ENCODE peak calls at places on chromosomes 6 and 20, in eight cellular contexts. One of them, this sample, is unnamed.

GRCh38 chr20:45407783-45408645 is at the start of gene DBNDD2:
- DNase-seq in GM04503: no peak
- DNase-seq in GM12865: no peak
- DNase-seq in RPMI7951: no peak
- DNase-seq in mammary epithelial cell: no peak
- DNase-seq in NCI-H460: no peak
- DNase-seq in HL-60: no peak
- DNase-seq in astrocyte of the hippocampus: no peak
- DNase-seq in this sample: no peak

GRCh38 chr6:15475872-15476271 is 187.0 kb downstream of the DTNBP1 start:
- DNase-seq in GM12865: no peak
- DNase-seq in mammary epithelial cell: no peak
- DNase-seq in NCI-H460: no peak
- DNase-seq in GM04503: no peak
- DNase-seq in RPMI7951: no peak
- DNase-seq in HL-60: no peak
- DNase-seq in astrocyte of the hippocampus: no peak
- DNase-seq in this sample: no peak

GRCh38 chr6:69580696-69581095 is 216.1 kb downstream of the LMBRD1 start:
- DNase-seq in mammary epithelial cell: no peak
- DNase-seq in NCI-H460: no peak
- DNase-seq in GM04503: no peak
- DNase-seq in HL-60: no peak
- DNase-seq in astrocyte of the hippocampus: no peak
- DNase-seq in RPMI7951: no peak
- DNase-seq in GM12865: no peak
- DNase-seq in this sample: no peak

GRCh38 chr20:46304361-46304760 is 3.9 kb downstream of the CDH22 start:
- DNase-seq in GM04503: no peak
- DNase-seq in HL-60: no peak
- DNase-seq in mammary epithelial cell: no peak
- DNase-seq in astrocyte of the hippocampus: peak; percentile 37
- DNase-seq in GM12865: no peak
- DNase-seq in RPMI7951: no peak
- DNase-seq in NCI-H460: no peak
- DNase-seq in this sample: peak; percentile 43

GRCh38 chr20:8932192-8933150 is 136.4 kb upstream of the PLCB4 start:
- DNase-seq in astrocyte of the hippocampus: peak; percentile 49
- DNase-seq in GM12865: no peak
- DNase-seq in HL-60: no peak
- DNase-seq in RPMI7951: peak; percentile 65
- DNase-seq in GM04503: peak; percentile 93
- DNase-seq in NCI-H460: no peak
- DNase-seq in mammary epithelial cell: peak; percentile 2
- DNase-seq in this sample: peak; percentile 66

GRCh38 chr6:108113557-108114519 is 39.3 kb upstream of the OSTM1 start:
- DNase-seq in mammary epithelial cell: peak; percentile 45
- DNase-seq in HL-60: peak; percentile 45
- DNase-seq in astrocyte of the hippocampus: peak; percentile 81
- DNase-seq in NCI-H460: peak; percentile 34
- DNase-seq in GM12865: peak; percentile 27
- DNase-seq in RPMI7951: peak; percentile 60
- DNase-seq in GM04503: no peak
- DNase-seq in this sample: peak; percentile 64

GRCh38 chr6:158029668-158030230 is 48.1 kb downstream of the SYNJ2 start:
- DNase-seq in GM12865: no peak
- DNase-seq in RPMI7951: no peak
- DNase-seq in HL-60: no peak
- DNase-seq in mammary epithelial cell: no peak
- DNase-seq in astrocyte of the hippocampus: no peak
- DNase-seq in NCI-H460: no peak
- DNase-seq in GM04503: no peak
- DNase-seq in this sample: no peak

GRCh38 chr6:161417712-161418457 is 144.0 kb upstream of the AGPAT4 start:
- DNase-seq in mammary epithelial cell: no peak
- DNase-seq in HL-60: no peak
- DNase-seq in astrocyte of the hippocampus: peak; percentile 97
- DNase-seq in NCI-H460: no peak
- DNase-seq in GM12865: no peak
- DNase-seq in RPMI7951: peak; percentile 96
- DNase-seq in GM04503: no peak
- DNase-seq in this sample: peak; percentile 4

GRCh38 chr6:41404221-41404866 is 68.9 kb downstream of the NCR2 start:
- DNase-seq in RPMI7951: no peak
- DNase-seq in astrocyte of the hippocampus: no peak
- DNase-seq in HL-60: no peak
- DNase-seq in mammary epithelial cell: no peak
- DNase-seq in GM04503: no peak
- DNase-seq in NCI-H460: no peak
- DNase-seq in GM12865: no peak
- DNase-seq in this sample: no peak

GRCh38 chr20:53492212-53492611 is 101.4 kb downstream of the ZNF217 start:
- DNase-seq in HL-60: no peak
- DNase-seq in astrocyte of the hippocampus: no peak
- DNase-seq in RPMI7951: no peak
- DNase-seq in mammary epithelial cell: no peak
- DNase-seq in NCI-H460: no peak
- DNase-seq in GM04503: no peak
- DNase-seq in GM12865: no peak
- DNase-seq in this sample: peak; percentile 28

This sample was measured in PC-3.